ENCODE peak calls at places on chromosomes 1 and 21, in four cellular contexts. One of them, this sample, is unnamed.

GRCh38 chr21:33019516-33019884 is 6.2 kb upstream of the OLIG2 start:
- DNase-seq in choroid plexus epithelial cell: no peak
- DNase-seq in AG09309: no peak
- DNase-seq in fibroblast of mammary gland: no peak
- DNase-seq in this sample: no peak

GRCh38 chr1:217605390-217605789 is 25.5 kb downstream of the GPATCH2 start:
- DNase-seq in choroid plexus epithelial cell: peak; percentile 13
- DNase-seq in AG09309: no peak
- DNase-seq in fibroblast of mammary gland: no peak
- DNase-seq in this sample: no peak

GRCh38 chr21:45455321-45456013 is 50.5 kb downstream of the COL18A1 start:
- DNase-seq in choroid plexus epithelial cell: no peak
- DNase-seq in AG09309: no peak
- DNase-seq in fibroblast of mammary gland: peak; percentile 42
- DNase-seq in this sample: peak; percentile 52

GRCh38 chr1:233281711-233282581 is 13.6 kb downstream of the PCNX2 start:
- DNase-seq in choroid plexus epithelial cell: peak; percentile 89
- DNase-seq in AG09309: no peak
- DNase-seq in fibroblast of mammary gland: peak; percentile 42
- DNase-seq in this sample: peak; percentile 83

GRCh38 chr21:45152265-45152746 is 77.9 kb downstream of the ADARB1 start:
- DNase-seq in choroid plexus epithelial cell: peak; percentile 48
- DNase-seq in AG09309: no peak
- DNase-seq in fibroblast of mammary gland: no peak
- DNase-seq in this sample: peak; percentile 26

GRCh38 chr1:196423612-196424011 is 184.6 kb downstream of the KCNT2 start:
- DNase-seq in choroid plexus epithelial cell: peak; percentile 77
- DNase-seq in AG09309: no peak
- DNase-seq in fibroblast of mammary gland: no peak
- DNase-seq in this sample: peak; percentile 69

GRCh38 chr1:116580446-116581322 is 9.9 kb upstream of the CD58 start:
- DNase-seq in choroid plexus epithelial cell: no peak
- DNase-seq in AG09309: no peak
- DNase-seq in fibroblast of mammary gland: no peak
- DNase-seq in this sample: peak; percentile 28

GRCh38 chr21:36773111-36773510 is 74.2 kb downstream of the SIM2 start:
- DNase-seq in choroid plexus epithelial cell: peak; percentile 69
- DNase-seq in AG09309: peak; percentile 47
- DNase-seq in fibroblast of mammary gland: peak; percentile 75
- DNase-seq in this sample: peak; percentile 86

GRCh38 chr1:203351037-203351625 is at the start of gene FMOD:
- DNase-seq in choroid plexus epithelial cell: peak; percentile 53
- DNase-seq in AG09309: no peak
- DNase-seq in fibroblast of mammary gland: peak; percentile 48
- DNase-seq in this sample: no peak

GRCh38 chr21:25424674-25425073 is 182.6 kb downstream of the MRPL39 start:
- DNase-seq in choroid plexus epithelial cell: no peak
- DNase-seq in AG09309: no peak
- DNase-seq in fibroblast of mammary gland: no peak
- DNase-seq in this sample: no peak

GRCh38 chr1:65423884-65424655 is 3.6 kb downstream of the LEPR start:
- DNase-seq in choroid plexus epithelial cell: peak; percentile 93
- DNase-seq in AG09309: peak; percentile 74
- DNase-seq in fibroblast of mammary gland: peak; percentile 94
- DNase-seq in this sample: peak; percentile 88

GRCh38 chr1:226292874-226293552 is 16.0 kb downstream of the LIN9 start:
- DNase-seq in choroid plexus epithelial cell: no peak
- DNase-seq in AG09309: no peak
- DNase-seq in fibroblast of mammary gland: no peak
- DNase-seq in this sample: no peak

GRCh38 chr1:226349801-226350503 is 41.0 kb upstream of the LIN9 start:
- DNase-seq in choroid plexus epithelial cell: peak; percentile 33
- DNase-seq in AG09309: no peak
- DNase-seq in fibroblast of mammary gland: no peak
- DNase-seq in this sample: no peak

GRCh38 chr1:160653620-160654016 is 6.8 kb upstream of the SLAMF1 start:
- DNase-seq in choroid plexus epithelial cell: no peak
- DNase-seq in AG09309: no peak
- DNase-seq in fibroblast of mammary gland: no peak
- DNase-seq in this sample: no peak

GRCh38 chr1:218482683-218483082 is 137.5 kb downstream of the TGFB2 start:
- DNase-seq in choroid plexus epithelial cell: peak; percentile 93
- DNase-seq in AG09309: no peak
- DNase-seq in fibroblast of mammary gland: peak; percentile 89
- DNase-seq in this sample: no peak

GRCh38 chr1:192600264-192600663 is 24.7 kb downstream of the RGS1 start:
- DNase-seq in choroid plexus epithelial cell: no peak
- DNase-seq in AG09309: no peak
- DNase-seq in fibroblast of mammary gland: no peak
- DNase-seq in this sample: no peak

GRCh38 chr1:40848530-40849189 is 13.5 kb downstream of the CITED4 start:
- DNase-seq in choroid plexus epithelial cell: peak; percentile 84
- DNase-seq in AG09309: no peak
- DNase-seq in fibroblast of mammary gland: peak; percentile 76
- DNase-seq in this sample: peak; percentile 70

GRCh38 chr1:941588-942383 is 17.3 kb downstream of the NOC2L start:
- DNase-seq in choroid plexus epithelial cell: peak; percentile 95
- DNase-seq in AG09309: peak; percentile 35
- DNase-seq in fibroblast of mammary gland: peak; percentile 65
- DNase-seq in this sample: peak; percentile 94

GRCh38 chr1:2777428-2778219 is 23.9 kb downstream of the TTC34 start:
- DNase-seq in choroid plexus epithelial cell: no peak
- DNase-seq in AG09309: no peak
- DNase-seq in fibroblast of mammary gland: no peak
- DNase-seq in this sample: no peak

GRCh38 chr1:15836772-15837669 is 10.5 kb upstream of the SPEN start:
- DNase-seq in choroid plexus epithelial cell: no peak
- DNase-seq in AG09309: no peak
- DNase-seq in fibroblast of mammary gland: no peak
- DNase-seq in this sample: no peak

GRCh38 chr1:45647248-45648021 is 23.6 kb upstream of the CCDC17 start:
- DNase-seq in choroid plexus epithelial cell: no peak
- DNase-seq in AG09309: no peak
- DNase-seq in fibroblast of mammary gland: no peak
- DNase-seq in this sample: no peak

GRCh38 chr1:193142409-193142808 is 20.6 kb downstream of the CDC73 start:
- DNase-seq in choroid plexus epithelial cell: no peak
- DNase-seq in AG09309: no peak
- DNase-seq in fibroblast of mammary gland: no peak
- DNase-seq in this sample: no peak

GRCh38 chr21:44828362-44829056 is 10.6 kb upstream of the SUMO3 start:
- DNase-seq in choroid plexus epithelial cell: no peak
- DNase-seq in AG09309: no peak
- DNase-seq in fibroblast of mammary gland: no peak
- DNase-seq in this sample: no peak

GRCh38 chr1:165612062-165612461 is 19.0 kb upstream of the MGST3 start:
- DNase-seq in choroid plexus epithelial cell: no peak
- DNase-seq in AG09309: no peak
- DNase-seq in fibroblast of mammary gland: no peak
- DNase-seq in this sample: no peak

GRCh38 chr1:109931189-109931672 is 20.6 kb downstream of the CSF1 start:
- DNase-seq in choroid plexus epithelial cell: peak; percentile 87
- DNase-seq in AG09309: no peak
- DNase-seq in fibroblast of mammary gland: peak; percentile 82
- DNase-seq in this sample: peak; percentile 89

GRCh38 chr1:201360901-201361651 is 16.4 kb downstream of the TNNT2 start:
- DNase-seq in choroid plexus epithelial cell: no peak
- DNase-seq in AG09309: no peak
- DNase-seq in fibroblast of mammary gland: no peak
- DNase-seq in this sample: no peak

GRCh38 chr1:243903023-243903422 is 53.0 kb upstream of the AKT3 start:
- DNase-seq in choroid plexus epithelial cell: no peak
- DNase-seq in AG09309: no peak
- DNase-seq in fibroblast of mammary gland: no peak
- DNase-seq in this sample: no peak

GRCh38 chr1:89847191-89847729 is 26.4 kb downstream of the LRRC8D start:
- DNase-seq in choroid plexus epithelial cell: no peak
- DNase-seq in AG09309: no peak
- DNase-seq in fibroblast of mammary gland: no peak
- DNase-seq in this sample: no peak

GRCh38 chr1:61094677-61095076 is 12.3 kb downstream of the NFIA start:
- DNase-seq in choroid plexus epithelial cell: no peak
- DNase-seq in AG09309: no peak
- DNase-seq in fibroblast of mammary gland: no peak
- DNase-seq in this sample: no peak
- H3K4me3 ChIP-seq in choroid plexus epithelial cell: no peak overlapping the region
- H3K4me3 ChIP-seq in AG09309: no peak overlapping the region
- H3K4me3 ChIP-seq in fibroblast of mammary gland: no peak overlapping the region
- H3K4me3 ChIP-seq in this sample: no peak overlapping the region

GRCh38 chr1:25033030-25033827 is 103.2 kb upstream of the RUNX3 start:
- DNase-seq in choroid plexus epithelial cell: no peak
- DNase-seq in AG09309: no peak
- DNase-seq in fibroblast of mammary gland: no peak
- DNase-seq in this sample: no peak

GRCh38 chr1:25031601-25031965 is 101.5 kb upstream of the RUNX3 start:
- DNase-seq in choroid plexus epithelial cell: no peak
- DNase-seq in AG09309: no peak
- DNase-seq in fibroblast of mammary gland: no peak
- DNase-seq in this sample: peak; percentile 23

GRCh38 chr1:25033828-25034451 is 103.9 kb upstream of the RUNX3 start:
- DNase-seq in choroid plexus epithelial cell: no peak
- DNase-seq in AG09309: no peak
- DNase-seq in fibroblast of mammary gland: no peak
- DNase-seq in this sample: no peak

GRCh38 chr1:25030674-25031589 is 100.9 kb upstream of the RUNX3 start:
- DNase-seq in choroid plexus epithelial cell: no peak
- DNase-seq in AG09309: no peak
- DNase-seq in fibroblast of mammary gland: peak; percentile 30
- DNase-seq in this sample: peak; percentile 22

DNA sequence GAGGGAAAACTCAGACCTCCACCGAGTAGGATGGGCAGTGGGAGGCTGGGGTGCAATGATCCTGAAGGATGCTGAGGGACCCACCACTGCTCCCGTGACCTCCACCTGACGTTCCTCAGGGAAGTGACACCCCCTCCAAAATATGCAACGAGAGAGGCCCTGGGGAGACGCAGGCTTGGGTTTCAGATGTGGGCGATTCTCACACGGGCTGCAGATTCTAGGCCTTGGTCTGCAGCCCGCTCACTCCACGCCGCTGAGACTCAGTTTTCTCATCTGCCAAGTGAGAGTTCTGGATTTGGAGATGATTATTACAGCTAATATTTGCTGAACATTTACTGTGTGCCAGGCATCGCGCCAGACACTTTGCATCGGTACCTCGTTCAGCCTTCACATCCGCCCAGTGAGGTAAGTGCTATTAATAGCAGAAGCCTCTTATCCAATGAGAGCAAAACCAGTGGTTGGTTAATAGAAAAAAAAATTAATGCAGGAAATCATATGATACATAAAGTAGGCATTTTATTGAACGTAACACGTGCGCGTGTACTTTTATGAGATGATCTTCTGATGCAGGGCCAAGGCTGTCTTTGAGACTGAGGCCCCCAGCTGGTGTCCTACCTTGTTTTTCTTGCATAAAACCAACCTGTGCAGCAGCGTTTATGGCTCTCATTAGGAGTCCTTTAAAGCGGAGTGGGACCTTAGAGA is 102.0 kb upstream of the RUNX3 start:
- DNase-seq in choroid plexus epithelial cell: peak; percentile 78
- DNase-seq in AG09309: no peak
- DNase-seq in fibroblast of mammary gland: peak; percentile 39
- DNase-seq in this sample: peak; percentile 73
- TF ChIP-seq CTCF in choroid plexus epithelial cell: no peak
- TF ChIP-seq CTCF in AG09309: no peak
- TF ChIP-seq CTCF in fibroblast of mammary gland: no peak
- TF ChIP-seq CTCF in this sample: no peak

GRCh38 chr1:8075511-8076051 is 49.5 kb upstream of the ERRFI1 start:
- DNase-seq in choroid plexus epithelial cell: no peak
- DNase-seq in AG09309: no peak
- DNase-seq in fibroblast of mammary gland: no peak
- DNase-seq in this sample: no peak
- H3K4me3 ChIP-seq in choroid plexus epithelial cell: no peak overlapping the region
- H3K4me3 ChIP-seq in AG09309: no peak overlapping the region
- H3K4me3 ChIP-seq in fibroblast of mammary gland: no peak overlapping the region
- H3K4me3 ChIP-seq in this sample: no peak overlapping the region

GRCh38 chr1:190373705-190374336 is 103.8 kb downstream of the BRINP3 start:
- DNase-seq in choroid plexus epithelial cell: peak; percentile 57
- DNase-seq in AG09309: no peak
- DNase-seq in fibroblast of mammary gland: no peak
- DNase-seq in this sample: peak; percentile 14
- TF ChIP-seq CTCF in choroid plexus epithelial cell: peak; percentile 76
- TF ChIP-seq CTCF in AG09309: no peak
- TF ChIP-seq CTCF in fibroblast of mammary gland: no peak
- TF ChIP-seq CTCF in this sample: peak; percentile 48

GRCh38 chr1:6024376-6024775 is 21.3 kb upstream of the KCNAB2 start:
- DNase-seq in choroid plexus epithelial cell: no peak
- DNase-seq in AG09309: no peak
- DNase-seq in fibroblast of mammary gland: no peak
- DNase-seq in this sample: no peak

GRCh38 chr1:6028042-6028895 is 17.4 kb upstream of the KCNAB2 start:
- DNase-seq in choroid plexus epithelial cell: peak; percentile 19
- DNase-seq in AG09309: no peak
- DNase-seq in fibroblast of mammary gland: peak; percentile 21
- DNase-seq in this sample: no peak

GRCh38 chr1:6025269-6026094 is 20.2 kb upstream of the KCNAB2 start:
- DNase-seq in choroid plexus epithelial cell: no peak
- DNase-seq in AG09309: no peak
- DNase-seq in fibroblast of mammary gland: no peak
- DNase-seq in this sample: no peak

GRCh38 chr1:6027591-6027990 is 18.1 kb upstream of the KCNAB2 start:
- DNase-seq in choroid plexus epithelial cell: no peak
- DNase-seq in AG09309: no peak
- DNase-seq in fibroblast of mammary gland: no peak
- DNase-seq in this sample: no peak

GRCh38 chr1:6026095-6026809 is 19.4 kb upstream of the KCNAB2 start:
- DNase-seq in choroid plexus epithelial cell: peak; percentile 44
- DNase-seq in AG09309: no peak
- DNase-seq in fibroblast of mammary gland: no peak
- DNase-seq in this sample: no peak
- H3K4me3 ChIP-seq in choroid plexus epithelial cell: no peak overlapping the region
- H3K4me3 ChIP-seq in AG09309: no peak overlapping the region
- H3K4me3 ChIP-seq in fibroblast of mammary gland: no peak overlapping the region
- H3K4me3 ChIP-seq in this sample: no peak overlapping the region

DNA sequence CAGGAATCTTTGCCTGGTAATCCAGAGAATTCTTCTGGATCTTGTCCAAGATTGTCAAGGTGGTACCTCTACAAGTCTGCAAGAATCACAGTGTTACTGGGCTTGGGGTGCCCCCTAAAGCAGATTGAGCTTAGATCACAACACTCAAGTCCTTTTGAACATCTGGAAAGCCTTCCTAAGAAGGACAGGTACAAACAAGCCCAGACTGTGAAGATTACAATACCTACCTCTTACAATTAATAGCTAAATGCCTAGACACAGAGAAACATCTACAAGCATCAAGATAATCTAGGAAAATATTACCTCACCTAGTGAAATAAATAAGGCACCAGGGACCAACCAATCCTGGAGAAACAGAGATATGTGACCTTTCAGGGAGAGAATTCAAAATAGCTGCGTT is 17.5 kb upstream of the IL20 start:
- DNase-seq in choroid plexus epithelial cell: no peak
- DNase-seq in AG09309: no peak
- DNase-seq in fibroblast of mammary gland: no peak
- DNase-seq in this sample: no peak
- TF ChIP-seq CTCF in choroid plexus epithelial cell: no peak
- TF ChIP-seq CTCF in AG09309: no peak
- TF ChIP-seq CTCF in fibroblast of mammary gland: no peak
- TF ChIP-seq CTCF in this sample: no peak

GRCh38 chr21:42405064-42406059 is 1.7 kb downstream of the UBASH3A start:
- DNase-seq in choroid plexus epithelial cell: no peak
- DNase-seq in AG09309: no peak
- DNase-seq in fibroblast of mammary gland: no peak
- DNase-seq in this sample: no peak
- H3K4me3 ChIP-seq in choroid plexus epithelial cell: no peak overlapping the region
- H3K4me3 ChIP-seq in AG09309: no peak overlapping the region
- H3K4me3 ChIP-seq in fibroblast of mammary gland: no peak overlapping the region
- H3K4me3 ChIP-seq in this sample: no peak overlapping the region

GRCh38 chr21:39456665-39457064 is 4.9 kb downstream of the SH3BGR start:
- DNase-seq in choroid plexus epithelial cell: peak; percentile 8
- DNase-seq in AG09309: no peak
- DNase-seq in fibroblast of mammary gland: no peak
- DNase-seq in this sample: no peak
- TF ChIP-seq CTCF in choroid plexus epithelial cell: peak; percentile 30
- TF ChIP-seq CTCF in AG09309: peak; percentile 24
- TF ChIP-seq CTCF in fibroblast of mammary gland: peak; percentile 22
- TF ChIP-seq CTCF in this sample: no peak